ENCODE peak calls at places on chromosomes 11 and 22, in four cellular contexts. T is spleen, D is prostate gland, S is HCT116. V is an unnamed sample.

GRCh38 chr11:94585375-94585774 is 18.2 kb downstream of the PIWIL4 start:
- DNase-seq in D (no peak), S (no peak), T (no peak), V (no peak)

GRCh38 chr22:31143038-31143437 is 2.7 kb upstream of the PLA2G3 start:
- DNase-seq in S (no peak), T (no peak), D (no peak), V (no peak)

GRCh38 chr11:110979696-110980095 is 265.8 kb upstream of the POU2AF2 start:
- DNase-seq in D (no peak), S (no peak), T (no peak), V (no peak)

GRCh38 chr11:70481625-70482528 is 83.5 kb downstream of the CTTN start:
- DNase-seq in D (no peak), S (peak; percentile 86), T (no peak), V (no peak)

GRCh38 chr11:70247710-70248072 is 22.8 kb upstream of the PPFIA1 start:
- DNase-seq in T (no peak), D (no peak), S (no peak), V (peak; percentile 83)

GRCh38 chr11:77312107-77312506 is 10.6 kb upstream of the GDPD4 start:
- DNase-seq in D (no peak), S (no peak), T (no peak), V (no peak)

GRCh38 chr11:130340671-130341319 is 26.1 kb upstream of the ZBTB44 start:
- DNase-seq in T (no peak), D (no peak), S (no peak), V (no peak)

GRCh38 chr11:102653744-102654291 is 28.7 kb upstream of the MMP20 start:
- DNase-seq in T (no peak), D (no peak), S (no peak), V (no peak)

GRCh38 chr22:41028841-41029240 is 63.6 kb upstream of the EP300 start:
- DNase-seq in D (no peak), S (no peak), T (no peak), V (no peak)

GRCh38 chr11:9078113-9079041 is 13.0 kb downstream of the SCUBE2 start:
- DNase-seq in T (no peak), S (no peak), D (no peak), V (no peak)
- TF ChIP-seq CTCF in T (no peak), S (no peak), D (no peak), V (no peak)

GRCh38 chr11:75522645-75523044 is 3.1 kb downstream of the GDPD5 start:
- DNase-seq in S (no peak), D (no peak), T (no peak), V (no peak)

GRCh38 chr11:75523189-75523588 is 2.6 kb downstream of the GDPD5 start:
- DNase-seq in D (no peak), T (no peak), S (no peak), V (no peak)

GRCh38 chr11:75525433-75526191 is at the start of gene GDPD5:
- DNase-seq in T (peak; percentile 95), D (peak; percentile 78), S (peak; percentile 58), V (peak; percentile 78)

GRCh38 chr11:75524576-75525432 is 937 bp downstream of the GDPD5 start:
- DNase-seq in D (no peak), S (no peak), T (peak; percentile 86), V (no peak)

DNA sequence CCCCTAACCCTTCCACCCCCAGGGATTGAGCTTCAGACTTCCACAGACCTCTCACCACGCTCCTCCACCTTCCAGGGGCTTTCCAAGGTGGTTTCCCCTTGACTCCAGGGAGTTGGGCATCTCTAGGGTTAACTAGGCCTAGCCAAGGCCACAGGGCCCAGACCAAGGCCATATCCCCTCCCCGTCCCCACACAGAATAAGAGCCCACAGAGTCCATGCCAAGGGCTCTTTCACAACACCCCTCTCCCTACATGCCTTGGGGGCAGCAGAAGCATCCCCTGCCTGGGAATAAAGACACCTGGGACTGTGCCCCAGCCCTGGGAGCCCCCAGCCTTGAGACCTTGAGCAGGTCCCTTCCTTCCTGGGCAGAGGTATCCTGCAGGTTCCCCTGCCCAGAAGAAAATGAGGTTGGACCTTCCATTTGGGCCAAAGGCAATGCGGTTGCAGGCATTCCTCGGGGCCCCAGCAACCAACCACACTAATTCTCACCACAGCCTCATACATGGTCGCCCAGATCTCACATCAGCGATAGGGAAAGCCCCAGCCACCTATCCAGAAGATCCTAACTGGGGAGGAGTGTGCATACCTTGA is 1.8 kb downstream of the GDPD5 start:
- DNase-seq in D (no peak), T (no peak), S (no peak), V (no peak)
- TF ChIP-seq POLR2AphosphoS5 in D (no peak), T (no peak), S (no peak), V (no peak)

DNA sequence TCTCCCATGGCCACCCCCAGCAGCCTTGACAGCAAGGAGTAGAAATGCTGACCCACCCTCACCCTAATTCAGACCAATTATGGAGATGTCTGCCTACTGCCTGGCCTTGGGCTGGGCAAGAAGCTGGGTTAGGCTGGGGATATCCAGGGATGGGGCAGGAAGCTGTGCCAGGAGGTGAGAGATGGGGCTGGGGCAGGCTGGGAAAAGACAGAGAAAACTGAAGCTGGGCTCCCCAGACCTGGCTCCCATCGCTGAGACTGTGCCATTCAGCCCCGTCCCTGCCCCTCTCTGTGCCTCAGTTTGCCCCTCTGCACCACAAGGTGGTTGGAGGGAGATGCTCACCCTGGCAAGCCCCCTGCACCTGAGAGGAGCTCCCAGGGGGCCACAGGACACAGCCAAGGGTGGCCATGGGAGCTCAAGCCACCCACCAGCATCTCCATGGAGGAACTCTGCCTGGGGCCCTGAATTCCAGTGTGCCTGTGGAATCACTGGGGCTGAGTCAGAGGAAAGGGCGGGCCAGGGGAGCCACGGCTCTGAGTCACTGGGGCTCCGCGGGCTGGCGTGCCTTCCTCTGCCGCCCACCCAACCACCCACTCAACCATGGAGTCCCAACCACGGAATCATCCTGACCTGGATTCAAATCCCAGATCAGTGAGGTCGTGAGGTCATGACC is 6.0 kb upstream of the CARD10 start:
- DNase-seq in T (no peak), S (peak; percentile 60), D (no peak), V (peak; percentile 55)
- TF ChIP-seq POLR2A in T (no peak), S (no peak), D (no peak), V (no peak)

GRCh38 chr22:28628766-28629165 is 50.9 kb downstream of the TTC28 start:
- DNase-seq in D (no peak), S (no peak), T (no peak), V (no peak)

GRCh38 chr22:28630185-28630580 is 49.5 kb downstream of the TTC28 start:
- DNase-seq in S (no peak), T (no peak), D (no peak), V (no peak)

GRCh38 chr22:28627791-28628190 is 51.8 kb downstream of the TTC28 start:
- DNase-seq in S (no peak), T (no peak), D (no peak), V (no peak)

DNA sequence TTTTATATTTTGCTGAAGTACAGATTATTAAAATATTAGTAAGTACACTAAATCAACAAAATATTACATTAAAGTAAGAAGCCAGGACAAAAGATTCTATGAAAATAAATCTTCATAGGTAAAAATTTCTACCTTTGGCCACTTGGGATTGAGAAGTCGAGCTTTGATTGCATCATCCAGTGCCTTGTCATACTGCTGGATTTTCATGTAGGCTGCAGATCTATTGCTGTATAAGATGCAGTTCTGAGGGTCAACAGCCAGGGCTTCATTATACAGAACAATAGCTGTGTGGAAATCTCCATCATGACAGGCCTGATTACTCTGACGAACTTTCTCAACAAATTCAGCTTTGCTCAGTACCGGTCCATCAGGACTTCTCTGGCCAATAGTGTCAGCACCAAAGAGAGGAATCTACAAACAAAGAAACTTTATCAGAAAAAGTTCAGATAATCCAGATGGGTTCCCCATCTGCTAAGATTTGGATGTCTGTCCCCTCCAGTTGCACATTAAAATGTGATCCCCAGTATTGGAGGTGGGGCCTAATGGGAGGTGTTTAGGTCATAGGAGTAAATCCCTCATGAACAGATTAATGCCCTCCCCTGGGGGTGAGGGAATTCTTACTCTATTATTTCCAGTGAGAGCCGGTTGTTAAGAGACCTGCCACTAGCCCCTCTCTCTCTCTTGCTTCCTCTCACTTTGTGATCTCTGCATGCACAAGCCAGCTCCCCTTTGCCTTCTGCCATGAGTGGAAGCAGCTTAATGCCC is 50.0 kb downstream of the TTC28 start:
- DNase-seq in S (peak; percentile 19), D (no peak), T (no peak), V (no peak)
- TF ChIP-seq CTCF in S (no peak), D (no peak), T (no peak), V (no peak)

DNA sequence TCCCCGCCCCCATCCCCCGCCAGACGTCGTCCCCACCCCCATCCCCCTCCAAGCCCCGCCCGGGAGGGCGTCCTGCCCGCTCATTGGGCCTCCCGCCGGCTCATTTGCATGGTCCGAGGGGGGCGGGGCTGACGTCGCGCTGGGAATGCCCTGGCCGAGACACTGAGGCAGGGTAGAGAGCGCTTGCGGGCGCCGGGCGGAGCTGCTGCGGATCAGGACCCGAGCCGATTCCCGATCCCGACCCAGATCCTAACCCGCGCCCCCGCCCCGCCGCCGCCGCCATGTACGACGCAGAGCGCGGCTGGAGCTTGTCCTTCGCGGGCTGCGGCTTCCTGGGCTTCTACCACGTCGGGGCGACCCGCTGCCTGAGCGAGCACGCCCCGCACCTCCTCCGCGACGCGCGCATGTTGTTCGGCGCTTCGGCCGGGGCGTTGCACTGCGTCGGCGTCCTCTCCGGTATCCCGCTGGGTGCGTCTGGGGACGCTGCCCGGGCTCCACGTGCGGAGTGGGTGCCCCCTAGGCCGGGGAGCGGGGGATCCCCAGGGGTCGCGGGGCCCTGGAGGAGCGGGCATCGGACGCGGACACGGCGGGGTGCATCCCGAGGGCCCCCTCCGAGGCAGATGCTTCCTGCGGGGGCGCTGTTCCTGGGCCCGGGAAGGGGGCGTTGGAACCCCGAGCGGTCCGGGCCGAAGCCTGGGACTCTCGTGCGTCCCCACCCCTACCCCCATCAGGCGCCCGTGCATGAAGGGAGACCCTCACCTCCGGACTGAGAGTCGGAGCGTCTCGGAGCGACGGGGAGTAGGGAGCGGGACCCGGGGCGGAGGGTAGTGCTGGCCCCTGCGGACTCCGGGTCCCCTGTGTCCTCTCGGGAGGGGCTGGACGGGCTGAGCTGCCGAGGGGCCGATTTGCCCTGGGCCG is at the start of gene PNPLA3:
- DNase-seq in S (peak; percentile 57), T (peak; percentile 89), D (peak; percentile 92), V (peak; percentile 81)
- TF ChIP-seq POLR2AphosphoS5 in S (peak; percentile 83), T (peak; percentile 56), D (peak; percentile 76), V (no peak)

GRCh38 chr11:232783-233565 is 3.2 kb downstream of the SIRT3 start:
- DNase-seq in S (no peak), D (no peak), T (no peak), V (no peak)

GRCh38 chr11:235998-236773 is at the start of gene SIRT3:
- DNase-seq in D (peak; percentile 86), T (peak; percentile 96), S (peak; percentile 73), V (peak; percentile 83)

GRCh38 chr11:235180-235997 is 753 bp downstream of the SIRT3 start:
- DNase-seq in S (no peak), T (no peak), D (no peak), V (no peak)

GRCh38 chr11:240315-240714 is 3.5 kb downstream of the PSMD13 start:
- DNase-seq in S (no peak), T (no peak), D (no peak), V (no peak)

GRCh38 chr11:236774-237767 is at the start of gene PSMD13:
- DNase-seq in S (peak; percentile 56), T (peak; percentile 97), D (peak; percentile 81), V (peak; percentile 70)
- TF ChIP-seq POLR2A in S (peak; percentile 7), T (no peak), D (peak; percentile 37), V (peak; percentile 53)

DNA sequence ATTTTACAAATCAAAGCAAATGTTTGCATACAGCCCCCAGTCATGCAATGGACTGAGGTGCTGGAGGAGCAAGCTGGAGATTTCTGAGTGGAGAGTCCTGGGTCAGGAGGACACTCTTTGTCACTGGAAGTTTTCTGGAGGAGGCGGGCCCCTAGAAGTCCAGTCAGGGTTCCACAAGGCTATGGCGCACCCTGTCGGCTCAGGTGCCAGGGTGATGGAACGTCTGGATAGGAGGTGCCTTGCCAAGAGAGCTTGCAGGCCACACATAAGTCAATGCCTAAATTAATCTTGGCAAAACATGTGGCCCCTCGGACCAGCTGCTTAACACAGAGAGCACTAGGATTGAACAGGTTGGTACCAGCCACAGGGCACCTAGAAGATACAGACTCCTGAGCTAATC is 174.7 kb upstream of the CADM1 start:
- DNase-seq in S (no peak), T (no peak), D (no peak), V (no peak)
- TF ChIP-seq CTCF in S (no peak), T (no peak), D (no peak), V (no peak)

V was measured in breast epithelium.